ENCODE peak calls at places on chromosomes 7 and 10, in nine cellular contexts. Y, K, H, W, E, C, A, P and D are unnamed samples.

GRCh38 chr10:7000063-7000462 is 410.8 kb downstream of the SFMBT2 start:
- DNase-seq in P (no peak), W (no peak), A (no peak), C (no peak), K (no peak), Y (no peak), E (no peak), H (no peak), D (no peak)

GRCh38 chr7:69845721-69846495 is 247.6 kb downstream of the AUTS2 start:
- DNase-seq in Y (no peak), C (no peak), W (no peak), E (no peak), P (no peak), H (no peak), K (no peak), A (no peak), D (no peak)

GRCh38 chr7:28474267-28474618 is 61.9 kb downstream of the CREB5 start:
- DNase-seq in A (no peak), C (no peak), P (no peak), Y (no peak), E (no peak), K (no peak), W (no peak), H (no peak), D (no peak)

GRCh38 chr7:28089120-28089714 is 91.4 kb downstream of the JAZF1 start:
- DNase-seq in P (no peak), H (no peak), A (no peak), C (no peak), E (no peak), Y (no peak), W (no peak), K (no peak), D (no peak)

GRCh38 chr7:105934577-105935185 is 28.4 kb upstream of the CDHR3 start:
- DNase-seq in C (peak), K (no peak), Y (peak), H (no peak), P (no peak), W (no peak), E (no peak), A (peak), D (no peak)

GRCh38 chr7:108413782-108414492 is 42.3 kb downstream of the NRCAM start:
- DNase-seq in E (no peak), C (no peak), A (no peak), K (no peak), H (no peak), Y (no peak), P (no peak), W (no peak), D (no peak)

GRCh38 chr7:126495001-126495400 is 757.7 kb downstream of the GRM8 start:
- DNase-seq in W (no peak), Y (no peak), C (no peak), K (no peak), P (no peak), E (no peak), A (no peak), H (no peak), D (no peak)

GRCh38 chr7:155212301-155213015 is 85.2 kb upstream of the INSIG1 start:
- DNase-seq in W (no peak), K (no peak), P (no peak), A (no peak), Y (no peak), H (peak), E (no peak), C (no peak), D (no peak)

GRCh38 chr7:43522406-43523156 is 60.3 kb upstream of the STK17A start:
- DNase-seq in P (no peak), C (no peak), Y (peak), H (no peak), E (no peak), W (no peak), K (no peak), A (no peak), D (no peak)

GRCh38 chr7:27994639-27995038 is 186.0 kb downstream of the JAZF1 start:
- DNase-seq in W (no peak), Y (peak), A (no peak), C (no peak), K (no peak), H (no peak), P (no peak), E (no peak), D (no peak)

GRCh38 chr7:137882806-137883205 is 36.0 kb upstream of the DGKI start:
- DNase-seq in H (no peak), A (no peak), E (no peak), W (no peak), Y (no peak), C (no peak), K (no peak), P (no peak), D (no peak)

GRCh38 chr7:7653140-7653539 is 12.6 kb downstream of the UMAD1 start:
- DNase-seq in H (no peak), E (no peak), P (no peak), K (no peak), C (no peak), Y (no peak), A (no peak), W (no peak), D (no peak)

GRCh38 chr10:45058580-45058979 is 57.9 kb downstream of the ZNF22 start:
- DNase-seq in E (no peak), K (no peak), W (no peak), P (no peak), A (no peak), Y (no peak), H (no peak), C (no peak), D (peak)

GRCh38 chr7:14521183-14521582 is 381.4 kb downstream of the DGKB start:
- DNase-seq in H (no peak), E (no peak), W (no peak), Y (no peak), A (no peak), P (no peak), C (no peak), K (no peak), D (no peak)

GRCh38 chr10:133308431-133309110 is at the start of the genes TUBGCP2 and ZNF511:
- DNase-seq in Y (peak), W (peak), P (peak), K (peak), E (peak), C (peak), A (no peak), H (peak), D (peak)

GRCh38 chr10:95319239-95319638 is 28.4 kb upstream of the PDLIM1 start:
- DNase-seq in E (no peak), C (no peak), W (no peak), P (no peak), Y (no peak), A (no peak), K (no peak), H (no peak), D (no peak)

GRCh38 chr7:22082553-22082885 is 136.8 kb upstream of the CDCA7L start:
- DNase-seq in K (no peak), W (no peak), H (no peak), Y (no peak), C (no peak), P (no peak), E (no peak), A (no peak), D (no peak)

GRCh38 chr7:47080816-47081215 is 501.1 kb downstream of the TNS3 start:
- DNase-seq in E (no peak), Y (no peak), P (no peak), A (no peak), H (no peak), W (no peak), K (no peak), C (no peak), D (no peak)

GRCh38 chr7:44161371-44161770 is 20.2 kb upstream of the MYL7 start:
- DNase-seq in H (no peak), A (no peak), P (no peak), C (no peak), K (no peak), E (no peak), W (no peak), Y (no peak), D (no peak)

GRCh38 chr7:2710256-2710655 is 22.3 kb downstream of the AMZ1 start:
- DNase-seq in A (no peak), W (peak), Y (no peak), E (peak), C (no peak), H (peak), K (no peak), P (no peak), D (no peak)

GRCh38 chr10:73585223-73585784 is 5.8 kb downstream of the USP54 start:
- DNase-seq in W (no peak), P (no peak), C (no peak), Y (no peak), H (no peak), K (no peak), A (no peak), E (no peak), D (no peak)

GRCh38 chr7:112047421-112047820 is 158.8 kb downstream of the DOCK4 start:
- DNase-seq in H (no peak), W (no peak), P (no peak), E (no peak), Y (no peak), A (no peak), K (no peak), C (no peak), D (no peak)

GRCh38 chr7:28419717-28420116 is 7.4 kb downstream of the CREB5 start:
- DNase-seq in Y (no peak), C (no peak), P (no peak), W (no peak), K (no peak), H (no peak), E (no peak), A (no peak), D (no peak)

GRCh38 chr7:100867040-100867795 is at the start of gene TRIP6:
- DNase-seq in E (no peak), A (peak), K (peak), W (peak), H (peak), C (peak), P (no peak), Y (peak), D (peak)

GRCh38 chr7:155198901-155199845 is 98.5 kb upstream of the INSIG1 start:
- DNase-seq in A (no peak), P (no peak), K (no peak), C (no peak), W (no peak), Y (no peak), E (no peak), H (no peak), D (no peak)

GRCh38 chr10:110898391-110898790 is 20.6 kb downstream of the BBIP1 start:
- DNase-seq in C (no peak), W (no peak), H (no peak), Y (no peak), E (no peak), K (no peak), P (no peak), A (no peak), D (no peak)

GRCh38 chr7:69622960-69623359 is 24.7 kb downstream of the AUTS2 start:
- DNase-seq in C (no peak), P (no peak), Y (no peak), E (no peak), K (no peak), A (no peak), W (no peak), H (no peak), D (no peak)

GRCh38 chr7:130970696-130971095 is 236.7 kb upstream of the KLF14 start:
- DNase-seq in A (no peak), K (no peak), C (no peak), P (no peak), E (no peak), W (no peak), H (no peak), Y (no peak), D (no peak)

GRCh38 chr10:78215645-78216044 is 182.0 kb downstream of the RPS24 start:
- DNase-seq in K (peak), W (no peak), C (peak), P (peak), Y (no peak), A (no peak), E (no peak), H (no peak), D (no peak)

GRCh38 chr7:15839415-15840100 is 153.1 kb upstream of the MEOX2 start:
- DNase-seq in P (no peak), C (no peak), A (peak), Y (no peak), K (no peak), E (no peak), W (no peak), H (no peak), D (no peak)

GRCh38 chr7:121605297-121605640 is 209.2 kb upstream of the FAM3C start:
- DNase-seq in Y (no peak), A (no peak), K (no peak), C (no peak), W (no peak), H (no peak), E (no peak), P (no peak), D (no peak)

GRCh38 chr10:7258948-7259523 is 151.8 kb downstream of the SFMBT2 start:
- DNase-seq in H (no peak), Y (no peak), W (peak), C (no peak), A (no peak), P (no peak), K (no peak), E (peak), D (peak)